ENCODE peak calls at places on chromosomes 13 and 19, in six cellular contexts. F is HepG2, Z is HCT116, W is GM12878, B is H1, N is K562. G is an unnamed sample.

GRCh38 chr13:43537124-43537523 is 249.6 kb downstream of the ENOX1 start:
- DNase-seq in F (no peak), Z (no peak), W (no peak), N (no peak), B (no peak), G (no peak)

GRCh38 chr19:49020342-49020741 is 3.5 kb upstream of the LHB start:
- DNase-seq in B (peak; percentile 60), N (no peak), F (no peak), Z (no peak), W (no peak), G (peak; percentile 59)

GRCh38 chr19:40805258-40805868 is 6.4 kb downstream of the EGLN2 start:
- DNase-seq in N (no peak), Z (no peak), W (no peak), F (no peak), B (no peak), G (no peak)

GRCh38 chr19:18470153-18470552 is 32.2 kb upstream of the ISYNA1 start:
- DNase-seq in Z (no peak), B (peak; percentile 85), W (no peak), F (peak; percentile 55), N (peak; percentile 69), G (peak; percentile 78)

GRCh38 chr19:10535613-10536012 is 8.1 kb upstream of the ATG4D start:
- DNase-seq in F (no peak), Z (no peak), W (no peak), N (no peak), B (no peak), G (no peak)

GRCh38 chr19:48836089-48837017 is at the start of gene HSD17B14:
- DNase-seq in B (peak; percentile 80), W (no peak), N (peak; percentile 29), Z (no peak), F (no peak), G (peak; percentile 79)

GRCh38 chr19:51417107-51417806 is at the start of gene SIGLEC10:
- DNase-seq in Z (no peak), N (no peak), B (no peak), W (no peak), F (no peak), G (peak; percentile 31)

GRCh38 chr13:98220188-98220765 is 43.2 kb upstream of the RNF113B start:
- DNase-seq in F (no peak), N (no peak), B (no peak), Z (no peak), W (no peak), G (no peak)

GRCh38 chr19:55075366-55075998 is at the start of gene EPS8L1:
- DNase-seq in N (no peak), Z (no peak), B (peak; percentile 86), W (no peak), F (no peak), G (peak; percentile 92)

GRCh38 chr13:110107568-110108347 is 199.2 kb downstream of the COL4A1 start:
- DNase-seq in B (peak; percentile 76), F (no peak), Z (no peak), N (no peak), W (no peak), G (peak; percentile 65)

GRCh38 chr19:57615346-57615745 is 1.3 kb downstream of the ZNF134 start:
- DNase-seq in W (no peak), N (no peak), Z (no peak), F (no peak), B (no peak), G (no peak)

GRCh38 chr19:58544591-58545285 is 874 bp downstream of the TRIM28 start:
- DNase-seq in B (no peak), F (no peak), W (no peak), Z (no peak), N (peak; percentile 88), G (peak; percentile 66)

GRCh38 chr13:109788372-109789195 is 2.2 kb upstream of the IRS2 start:
- DNase-seq in N (no peak), Z (no peak), B (no peak), F (no peak), W (no peak), G (no peak)

GRCh38 chr19:46660008-46660517 is 919 bp downstream of the DACT3 start:
- DNase-seq in W (no peak), B (peak; percentile 72), F (no peak), N (peak; percentile 61), Z (no peak), G (peak; percentile 38)

GRCh38 chr19:54439174-54439851 is 9.7 kb upstream of the LENG8 start:
- DNase-seq in W (no peak), B (peak; percentile 78), N (no peak), F (peak; percentile 56), Z (no peak), G (peak; percentile 79)

GRCh38 chr19:53576941-53577653 is 39.2 kb downstream of the ZNF331 start:
- DNase-seq in W (no peak), N (no peak), B (no peak), Z (no peak), F (no peak), G (no peak)

GRCh38 chr13:23796546-23796945 is 92.7 kb downstream of the MIPEP start:
- DNase-seq in N (no peak), Z (no peak), F (peak; percentile 34), B (no peak), W (no peak), G (no peak)

GRCh38 chr13:42041684-42042035 is 6.8 kb upstream of the DGKH start:
- DNase-seq in F (no peak), W (peak; percentile 36), Z (no peak), N (peak; percentile 8), B (peak; percentile 71), G (peak; percentile 60)

GRCh38 chr19:42468273-42468796 is 25.6 kb upstream of the CXCL17 start:
- DNase-seq in W (no peak), Z (peak; percentile 64), B (no peak), N (no peak), F (no peak), G (no peak)

GRCh38 chr19:12346896-12347295 is 13.5 kb upstream of the ZNF563 start:
- DNase-seq in Z (no peak), B (no peak), W (no peak), F (peak; percentile 58), N (no peak), G (no peak)

GRCh38 chr19:42328854-42329253 is 3.4 kb downstream of the MEGF8 start:
- DNase-seq in Z (no peak), N (no peak), F (no peak), W (no peak), B (no peak), G (no peak)

GRCh38 chr19:48403606-48404005 is 10.1 kb downstream of the GRIN2D start:
- DNase-seq in Z (no peak), N (peak; percentile 36), F (peak; percentile 62), B (peak; percentile 61), W (no peak), G (peak; percentile 71)

GRCh38 chr19:2523630-2524311 is 47.8 kb downstream of the GADD45B start:
- DNase-seq in W (no peak), F (no peak), N (no peak), B (no peak), Z (no peak), G (no peak)

DNA sequence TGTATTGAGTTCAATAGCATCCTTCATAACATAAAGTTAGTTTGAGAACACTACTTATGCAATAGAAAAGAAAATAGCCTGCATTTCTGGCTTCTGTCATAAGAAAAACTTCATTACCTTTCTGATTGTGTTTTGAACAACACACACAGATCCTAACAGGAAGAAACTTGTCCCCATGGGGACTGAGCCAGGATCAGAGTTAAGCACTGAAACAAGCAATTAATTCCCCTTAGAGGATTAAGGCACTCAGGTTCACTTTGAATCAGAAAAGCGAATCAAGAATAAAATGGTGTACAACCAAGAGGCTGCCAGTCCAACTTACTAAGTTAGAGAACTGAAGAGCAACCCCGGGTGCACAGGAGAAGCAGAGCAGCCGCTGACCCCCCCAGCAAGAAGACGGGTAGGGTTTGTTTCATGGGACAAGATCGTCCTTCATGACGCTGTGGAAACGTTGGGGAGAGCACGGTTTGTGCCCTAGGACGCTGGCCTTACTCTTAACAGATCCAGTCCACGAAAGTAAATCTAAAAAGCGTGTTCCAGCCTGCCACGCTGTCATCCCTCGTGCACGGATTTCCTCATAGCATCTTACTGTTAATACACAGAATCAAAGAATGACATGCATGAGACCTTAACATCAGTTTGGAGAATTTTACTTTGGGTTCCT is 46.6 kb downstream of the GGACT start:
- DNase-seq in N (no peak), B (peak; percentile 37), W (no peak), Z (no peak), F (no peak), G (no peak)
- TF ChIP-seq ATF3 in N (no peak), B (no peak), W (no peak), Z (no peak), F (no peak), G (no peak)

GRCh38 chr13:105990256-105990958 is 545.1 kb downstream of the EFNB2 start:
- DNase-seq in F (no peak), W (no peak), Z (no peak), N (no peak), B (no peak), G (no peak)
- TF ChIP-seq SP1 in F (no peak), W (no peak), Z (no peak), N (no peak), B (no peak), G (no peak)

GRCh38 chr13:73274147-73274546 is 215.3 kb downstream of the KLF5 start:
- DNase-seq in F (no peak), N (no peak), W (no peak), B (no peak), Z (no peak), G (no peak)

GRCh38 chr13:73275163-73275562 is 216.4 kb downstream of the KLF5 start:
- DNase-seq in B (no peak), W (no peak), F (no peak), N (no peak), Z (no peak), G (no peak)

GRCh38 chr13:73273276-73273675 is 214.5 kb downstream of the KLF5 start:
- DNase-seq in N (no peak), F (no peak), B (no peak), Z (no peak), W (no peak), G (no peak)

GRCh38 chr13:73272831-73273230 is 214.0 kb downstream of the KLF5 start:
- DNase-seq in B (no peak), W (no peak), F (no peak), N (no peak), Z (no peak), G (no peak)

DNA sequence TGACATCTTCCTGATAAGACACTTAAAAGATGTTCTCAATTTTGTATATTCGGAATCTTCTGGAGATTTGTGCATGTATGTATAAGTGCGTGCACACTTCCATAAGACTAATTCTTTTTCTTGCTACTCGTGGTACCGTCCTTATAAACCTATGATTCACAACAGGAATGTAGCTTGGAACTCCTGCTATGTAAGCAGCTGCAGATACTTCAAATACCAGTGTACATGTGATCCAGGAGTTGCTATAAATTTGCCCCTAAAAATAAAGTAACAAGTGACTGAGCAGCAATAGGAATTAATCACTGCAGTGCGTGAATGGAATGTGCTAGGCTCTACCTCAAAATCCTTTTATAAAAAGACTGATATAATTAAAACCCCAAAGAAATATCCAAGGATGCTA is 214.9 kb downstream of the KLF5 start:
- DNase-seq in F (no peak), W (no peak), N (no peak), Z (no peak), B (no peak), G (no peak)
- TF ChIP-seq ATF3 in F (no peak), W (no peak), N (no peak), Z (no peak), B (no peak), G (no peak)

GRCh38 chr13:90869580-90869979 is 477.9 kb upstream of the MIR17HG start:
- DNase-seq in N (no peak), B (no peak), F (no peak), Z (no peak), W (no peak), G (no peak)

GRCh38 chr13:90868321-90868920 is 479.1 kb upstream of the MIR17HG start:
- DNase-seq in W (no peak), N (peak; percentile 57), B (no peak), Z (peak; percentile 8), F (peak; percentile 3), G (no peak)

GRCh38 chr13:90872491-90873025 is 474.9 kb upstream of the MIR17HG start:
- DNase-seq in Z (no peak), N (no peak), B (no peak), W (no peak), F (no peak), G (no peak)

GRCh38 chr13:90867336-90867683 is 480.2 kb upstream of the MIR17HG start:
- DNase-seq in F (peak; percentile 75), B (peak; percentile 80), W (peak; percentile 24), N (peak; percentile 58), Z (peak; percentile 33), G (peak; percentile 77)
- TF ChIP-seq SP1 in F (no peak), B (no peak), W (no peak), N (no peak), Z (no peak), G (no peak)